ENCODE peak calls at places on chromosomes 13 and 19, in ten cellular contexts. One of them, this sample, is unnamed.

GRCh38 chr13:31160857-31161582 is 684 bp downstream of the HSPH1 start:
- DNase-seq in stimulated activated CD4-positive, alpha-beta T cell treated with anti-CD3 and anti-CD28 coated beads, TNF-alpha, amount 100 ng/mL, for 1 hour: peak; percentile 54
- DNase-seq in kidney epithelial cell: no peak
- DNase-seq in tibial nerve: peak; percentile 61
- DNase-seq in cardiac fibroblast: peak; percentile 84
- DNase-seq in RWPE1: peak; percentile 39
- DNase-seq in NCI-H2029: no peak
- DNase-seq in IMR-90: peak; percentile 75
- DNase-seq in NCI-H2081 treated with DMSO at 0.1 percent for 48 hours: no peak
- DNase-seq in pulmonary artery endothelial cell: no peak
- DNase-seq in this sample: peak; percentile 59

GRCh38 chr13:55244991-55245644 is 1895.6 kb upstream of the PRR20A start:
- DNase-seq in RWPE1: no peak
- DNase-seq in cardiac fibroblast: no peak
- DNase-seq in pulmonary artery endothelial cell: no peak
- DNase-seq in tibial nerve: no peak
- DNase-seq in NCI-H2081 treated with DMSO at 0.1 percent for 48 hours: no peak
- DNase-seq in kidney epithelial cell: no peak
- DNase-seq in stimulated activated CD4-positive, alpha-beta T cell treated with anti-CD3 and anti-CD28 coated beads, TNF-alpha, amount 100 ng/mL, for 1 hour: no peak
- DNase-seq in IMR-90: no peak
- DNase-seq in NCI-H2029: no peak
- DNase-seq in this sample: no peak

GRCh38 chr19:5042556-5042955 is 73.6 kb downstream of the KDM4B start:
- DNase-seq in IMR-90: no peak
- DNase-seq in NCI-H2029: no peak
- DNase-seq in cardiac fibroblast: no peak
- DNase-seq in RWPE1: no peak
- DNase-seq in stimulated activated CD4-positive, alpha-beta T cell treated with anti-CD3 and anti-CD28 coated beads, TNF-alpha, amount 100 ng/mL, for 1 hour: no peak
- DNase-seq in tibial nerve: no peak
- DNase-seq in NCI-H2081 treated with DMSO at 0.1 percent for 48 hours: no peak
- DNase-seq in pulmonary artery endothelial cell: no peak
- DNase-seq in kidney epithelial cell: no peak
- DNase-seq in this sample: no peak

GRCh38 chr19:9848060-9848459 is 12.9 kb downstream of the PIN1 start:
- DNase-seq in RWPE1: no peak
- DNase-seq in NCI-H2081 treated with DMSO at 0.1 percent for 48 hours: no peak
- DNase-seq in kidney epithelial cell: no peak
- DNase-seq in NCI-H2029: no peak
- DNase-seq in tibial nerve: no peak
- DNase-seq in stimulated activated CD4-positive, alpha-beta T cell treated with anti-CD3 and anti-CD28 coated beads, TNF-alpha, amount 100 ng/mL, for 1 hour: no peak
- DNase-seq in cardiac fibroblast: no peak
- DNase-seq in IMR-90: no peak
- DNase-seq in pulmonary artery endothelial cell: no peak
- DNase-seq in this sample: no peak

GRCh38 chr19:4052114-4052992 is 14.3 kb downstream of the ZBTB7A start:
- DNase-seq in pulmonary artery endothelial cell: no peak
- DNase-seq in stimulated activated CD4-positive, alpha-beta T cell treated with anti-CD3 and anti-CD28 coated beads, TNF-alpha, amount 100 ng/mL, for 1 hour: no peak
- DNase-seq in NCI-H2081 treated with DMSO at 0.1 percent for 48 hours: no peak
- DNase-seq in RWPE1: peak; percentile 85
- DNase-seq in IMR-90: peak; percentile 20
- DNase-seq in cardiac fibroblast: no peak
- DNase-seq in NCI-H2029: no peak
- DNase-seq in kidney epithelial cell: no peak
- DNase-seq in tibial nerve: no peak
- DNase-seq in this sample: no peak

GRCh38 chr13:73481265-73481664 is 422.5 kb downstream of the KLF5 start:
- DNase-seq in pulmonary artery endothelial cell: no peak
- DNase-seq in cardiac fibroblast: no peak
- DNase-seq in tibial nerve: no peak
- DNase-seq in kidney epithelial cell: no peak
- DNase-seq in RWPE1: no peak
- DNase-seq in NCI-H2029: no peak
- DNase-seq in IMR-90: no peak
- DNase-seq in NCI-H2081 treated with DMSO at 0.1 percent for 48 hours: no peak
- DNase-seq in stimulated activated CD4-positive, alpha-beta T cell treated with anti-CD3 and anti-CD28 coated beads, TNF-alpha, amount 100 ng/mL, for 1 hour: no peak
- DNase-seq in this sample: no peak

GRCh38 chr13:43676320-43676719 is 110.5 kb downstream of the ENOX1 start:
- DNase-seq in stimulated activated CD4-positive, alpha-beta T cell treated with anti-CD3 and anti-CD28 coated beads, TNF-alpha, amount 100 ng/mL, for 1 hour: no peak
- DNase-seq in IMR-90: no peak
- DNase-seq in kidney epithelial cell: no peak
- DNase-seq in NCI-H2029: no peak
- DNase-seq in cardiac fibroblast: no peak
- DNase-seq in tibial nerve: no peak
- DNase-seq in pulmonary artery endothelial cell: no peak
- DNase-seq in NCI-H2081 treated with DMSO at 0.1 percent for 48 hours: no peak
- DNase-seq in RWPE1: no peak
- DNase-seq in this sample: no peak

GRCh38 chr13:33490461-33491327 is 205.1 kb upstream of the STARD13 start:
- DNase-seq in pulmonary artery endothelial cell: peak; percentile 83
- DNase-seq in cardiac fibroblast: peak; percentile 86
- DNase-seq in tibial nerve: no peak
- DNase-seq in NCI-H2029: no peak
- DNase-seq in NCI-H2081 treated with DMSO at 0.1 percent for 48 hours: no peak
- DNase-seq in stimulated activated CD4-positive, alpha-beta T cell treated with anti-CD3 and anti-CD28 coated beads, TNF-alpha, amount 100 ng/mL, for 1 hour: no peak
- DNase-seq in RWPE1: no peak
- DNase-seq in IMR-90: no peak
- DNase-seq in kidney epithelial cell: no peak
- DNase-seq in this sample: no peak

GRCh38 chr13:94674609-94675348 is 37.6 kb downstream of the SOX21 start:
- DNase-seq in RWPE1: peak; percentile 48
- DNase-seq in NCI-H2081 treated with DMSO at 0.1 percent for 48 hours: no peak
- DNase-seq in tibial nerve: peak; percentile 55
- DNase-seq in pulmonary artery endothelial cell: no peak
- DNase-seq in NCI-H2029: peak; percentile 24
- DNase-seq in kidney epithelial cell: peak; percentile 12
- DNase-seq in cardiac fibroblast: peak; percentile 54
- DNase-seq in IMR-90: peak; percentile 30
- DNase-seq in stimulated activated CD4-positive, alpha-beta T cell treated with anti-CD3 and anti-CD28 coated beads, TNF-alpha, amount 100 ng/mL, for 1 hour: peak; percentile 29
- DNase-seq in this sample: peak; percentile 29

GRCh38 chr13:27493981-27494380 is 43.6 kb upstream of the MTIF3 start:
- DNase-seq in NCI-H2081 treated with DMSO at 0.1 percent for 48 hours: no peak
- DNase-seq in IMR-90: no peak
- DNase-seq in stimulated activated CD4-positive, alpha-beta T cell treated with anti-CD3 and anti-CD28 coated beads, TNF-alpha, amount 100 ng/mL, for 1 hour: no peak
- DNase-seq in kidney epithelial cell: no peak
- DNase-seq in RWPE1: no peak
- DNase-seq in cardiac fibroblast: peak; percentile 8
- DNase-seq in NCI-H2029: no peak
- DNase-seq in tibial nerve: no peak
- DNase-seq in pulmonary artery endothelial cell: no peak
- DNase-seq in this sample: no peak

GRCh38 chr13:94710081-94710809 is 2.1 kb downstream of the SOX21 start:
- DNase-seq in RWPE1: no peak
- DNase-seq in NCI-H2029: no peak
- DNase-seq in cardiac fibroblast: no peak
- DNase-seq in IMR-90: no peak
- DNase-seq in kidney epithelial cell: no peak
- DNase-seq in tibial nerve: no peak
- DNase-seq in NCI-H2081 treated with DMSO at 0.1 percent for 48 hours: no peak
- DNase-seq in pulmonary artery endothelial cell: no peak
- DNase-seq in stimulated activated CD4-positive, alpha-beta T cell treated with anti-CD3 and anti-CD28 coated beads, TNF-alpha, amount 100 ng/mL, for 1 hour: no peak
- DNase-seq in this sample: no peak

GRCh38 chr13:80235559-80236296 is 105.2 kb downstream of the SPRY2 start:
- DNase-seq in tibial nerve: no peak
- DNase-seq in kidney epithelial cell: peak; percentile 47
- DNase-seq in stimulated activated CD4-positive, alpha-beta T cell treated with anti-CD3 and anti-CD28 coated beads, TNF-alpha, amount 100 ng/mL, for 1 hour: no peak
- DNase-seq in IMR-90: no peak
- DNase-seq in pulmonary artery endothelial cell: peak; percentile 59
- DNase-seq in NCI-H2081 treated with DMSO at 0.1 percent for 48 hours: no peak
- DNase-seq in cardiac fibroblast: peak; percentile 55
- DNase-seq in RWPE1: peak; percentile 13
- DNase-seq in NCI-H2029: no peak
- DNase-seq in this sample: no peak

GRCh38 chr13:51921790-51922740 is 60.3 kb downstream of the CCDC70 start:
- DNase-seq in NCI-H2029: no peak
- DNase-seq in pulmonary artery endothelial cell: no peak
- DNase-seq in IMR-90: peak; percentile 12
- DNase-seq in stimulated activated CD4-positive, alpha-beta T cell treated with anti-CD3 and anti-CD28 coated beads, TNF-alpha, amount 100 ng/mL, for 1 hour: no peak
- DNase-seq in RWPE1: no peak
- DNase-seq in kidney epithelial cell: no peak
- DNase-seq in tibial nerve: no peak
- DNase-seq in NCI-H2081 treated with DMSO at 0.1 percent for 48 hours: no peak
- DNase-seq in cardiac fibroblast: peak; percentile 3
- DNase-seq in this sample: no peak

GRCh38 chr13:114043421-114044053 is 69.7 kb upstream of the C13orf46 start:
- DNase-seq in kidney epithelial cell: no peak
- DNase-seq in tibial nerve: peak; percentile 67
- DNase-seq in NCI-H2081 treated with DMSO at 0.1 percent for 48 hours: no peak
- DNase-seq in stimulated activated CD4-positive, alpha-beta T cell treated with anti-CD3 and anti-CD28 coated beads, TNF-alpha, amount 100 ng/mL, for 1 hour: no peak
- DNase-seq in IMR-90: peak; percentile 95
- DNase-seq in cardiac fibroblast: peak; percentile 92
- DNase-seq in pulmonary artery endothelial cell: no peak
- DNase-seq in RWPE1: no peak
- DNase-seq in NCI-H2029: peak; percentile 60
- DNase-seq in this sample: peak; percentile 70

GRCh38 chr13:102856603-102857002 is 10.8 kb downstream of the ERCC5 start:
- DNase-seq in RWPE1: no peak
- DNase-seq in pulmonary artery endothelial cell: no peak
- DNase-seq in tibial nerve: no peak
- DNase-seq in stimulated activated CD4-positive, alpha-beta T cell treated with anti-CD3 and anti-CD28 coated beads, TNF-alpha, amount 100 ng/mL, for 1 hour: no peak
- DNase-seq in IMR-90: no peak
- DNase-seq in NCI-H2081 treated with DMSO at 0.1 percent for 48 hours: no peak
- DNase-seq in kidney epithelial cell: no peak
- DNase-seq in NCI-H2029: no peak
- DNase-seq in cardiac fibroblast: peak; percentile 72
- DNase-seq in this sample: no peak

GRCh38 chr19:17598953-17599352 is 43.5 kb downstream of the COLGALT1 start:
- DNase-seq in NCI-H2081 treated with DMSO at 0.1 percent for 48 hours: no peak
- DNase-seq in NCI-H2029: no peak
- DNase-seq in RWPE1: no peak
- DNase-seq in kidney epithelial cell: no peak
- DNase-seq in tibial nerve: no peak
- DNase-seq in cardiac fibroblast: no peak
- DNase-seq in IMR-90: no peak
- DNase-seq in stimulated activated CD4-positive, alpha-beta T cell treated with anti-CD3 and anti-CD28 coated beads, TNF-alpha, amount 100 ng/mL, for 1 hour: no peak
- DNase-seq in pulmonary artery endothelial cell: no peak
- DNase-seq in this sample: no peak

GRCh38 chr13:25864116-25864515 is 187.7 kb downstream of the SHISA2 start:
- DNase-seq in NCI-H2029: no peak
- DNase-seq in RWPE1: no peak
- DNase-seq in kidney epithelial cell: no peak
- DNase-seq in NCI-H2081 treated with DMSO at 0.1 percent for 48 hours: no peak
- DNase-seq in pulmonary artery endothelial cell: no peak
- DNase-seq in cardiac fibroblast: no peak
- DNase-seq in tibial nerve: no peak
- DNase-seq in stimulated activated CD4-positive, alpha-beta T cell treated with anti-CD3 and anti-CD28 coated beads, TNF-alpha, amount 100 ng/mL, for 1 hour: no peak
- DNase-seq in IMR-90: no peak
- DNase-seq in this sample: no peak

GRCh38 chr19:58476498-58477015 is 405 bp downstream of the ZNF446 start:
- DNase-seq in NCI-H2081 treated with DMSO at 0.1 percent for 48 hours: no peak
- DNase-seq in tibial nerve: no peak
- DNase-seq in kidney epithelial cell: no peak
- DNase-seq in NCI-H2029: no peak
- DNase-seq in stimulated activated CD4-positive, alpha-beta T cell treated with anti-CD3 and anti-CD28 coated beads, TNF-alpha, amount 100 ng/mL, for 1 hour: no peak
- DNase-seq in IMR-90: no peak
- DNase-seq in RWPE1: no peak
- DNase-seq in pulmonary artery endothelial cell: no peak
- DNase-seq in cardiac fibroblast: peak; percentile 27
- DNase-seq in this sample: no peak

This sample was measured in tibial artery.